ENCODE peak calls at places on chromosome X, in six cellular contexts. One of them, this sample, is unnamed.
A peak's percentile ranks its signal among the peaks of the same experiment; 100 is the strongest.

GRCh38 chrX:135327299-135327698 is 18.0 kb downstream of the ETDC start:
- DNase-seq in HepG2: no peak
- DNase-seq in PC-9: no peak
- DNase-seq in mammary epithelial cell: peak; percentile 75
- DNase-seq in neuronal stem cell: no peak
- DNase-seq in MM.1S: no peak
- DNase-seq in this sample: peak; percentile 61

GRCh38 chrX:23578079-23578478 is 89.2 kb upstream of the PRDX4 start:
- DNase-seq in PC-9: no peak
- DNase-seq in MM.1S: no peak
- DNase-seq in HepG2: no peak
- DNase-seq in neuronal stem cell: no peak
- DNase-seq in mammary epithelial cell: peak; percentile 17
- DNase-seq in this sample: no peak

GRCh38 chrX:119067023-119067739 is 5.6 kb upstream of the CT47C1 start:
- DNase-seq in neuronal stem cell: peak; percentile 17
- DNase-seq in HepG2: peak; percentile 4
- DNase-seq in mammary epithelial cell: peak; percentile 27
- DNase-seq in PC-9: peak; percentile 52
- DNase-seq in MM.1S: peak; percentile 37
- DNase-seq in this sample: peak; percentile 62

GRCh38 chrX:64427281-64427680 is 32.0 kb upstream of the MTMR8 start:
- DNase-seq in HepG2: no peak
- DNase-seq in PC-9: no peak
- DNase-seq in mammary epithelial cell: no peak
- DNase-seq in MM.1S: no peak
- DNase-seq in neuronal stem cell: no peak
- DNase-seq in this sample: no peak

GRCh38 chrX:102711872-102712215 is 404 bp upstream of the GPRASP2 start:
- DNase-seq in HepG2: no peak
- DNase-seq in neuronal stem cell: no peak
- DNase-seq in mammary epithelial cell: no peak
- DNase-seq in MM.1S: no peak
- DNase-seq in PC-9: no peak
- DNase-seq in this sample: no peak

GRCh38 chrX:104211187-104211586 is 43.5 kb downstream of the ESX1 start:
- DNase-seq in neuronal stem cell: no peak
- DNase-seq in MM.1S: no peak
- DNase-seq in mammary epithelial cell: no peak
- DNase-seq in PC-9: no peak
- DNase-seq in HepG2: peak; percentile 5
- DNase-seq in this sample: no peak

GRCh38 chrX:135421932-135422809 is at the start of gene SMIM10L2A:
- DNase-seq in HepG2: no peak
- DNase-seq in MM.1S: no peak
- DNase-seq in PC-9: no peak
- DNase-seq in mammary epithelial cell: no peak
- DNase-seq in neuronal stem cell: no peak
- DNase-seq in this sample: no peak

GRCh38 chrX:56800307-56800706 is 71.3 kb downstream of the NBDY start:
- DNase-seq in MM.1S: no peak
- DNase-seq in mammary epithelial cell: no peak
- DNase-seq in neuronal stem cell: no peak
- DNase-seq in HepG2: no peak
- DNase-seq in PC-9: no peak
- DNase-seq in this sample: no peak

GRCh38 chrX:107805179-107805578 is 20.5 kb upstream of the MID2 start:
- DNase-seq in HepG2: no peak
- DNase-seq in MM.1S: no peak
- DNase-seq in PC-9: no peak
- DNase-seq in mammary epithelial cell: no peak
- DNase-seq in neuronal stem cell: no peak
- DNase-seq in this sample: no peak

GRCh38 chrX:44903107-44903506 is 30.1 kb downstream of the KDM6A start:
- DNase-seq in HepG2: peak; percentile 50
- DNase-seq in neuronal stem cell: no peak
- DNase-seq in MM.1S: no peak
- DNase-seq in PC-9: no peak
- DNase-seq in mammary epithelial cell: peak; percentile 86
- DNase-seq in this sample: peak; percentile 73

GRCh38 chrX:38061335-38061734 is 55.0 kb downstream of the SYTL5 start:
- DNase-seq in mammary epithelial cell: peak; percentile 36
- DNase-seq in MM.1S: no peak
- DNase-seq in HepG2: peak; percentile 14
- DNase-seq in neuronal stem cell: no peak
- DNase-seq in PC-9: no peak
- DNase-seq in this sample: peak; percentile 15

GRCh38 chrX:21374163-21374993 is at the start of gene CNKSR2:
- DNase-seq in neuronal stem cell: peak; percentile 79
- DNase-seq in HepG2: no peak
- DNase-seq in PC-9: no peak
- DNase-seq in mammary epithelial cell: peak; percentile 26
- DNase-seq in MM.1S: peak; percentile 84
- DNase-seq in this sample: peak; percentile 28
- H2AFZ ChIP-seq in neuronal stem cell: peak within 1 kb of the TSS; percentile 94
- H2AFZ ChIP-seq in HepG2: no peak within 1 kb of the TSS
- H2AFZ ChIP-seq in PC-9: peak within 1 kb of the TSS; percentile 79
- H2AFZ ChIP-seq in mammary epithelial cell: peak within 1 kb of the TSS; percentile 89
- H2AFZ ChIP-seq in MM.1S: peak within 1 kb of the TSS; percentile 70
- H2AFZ ChIP-seq in this sample: peak within 1 kb of the TSS; percentile 53

DNA sequence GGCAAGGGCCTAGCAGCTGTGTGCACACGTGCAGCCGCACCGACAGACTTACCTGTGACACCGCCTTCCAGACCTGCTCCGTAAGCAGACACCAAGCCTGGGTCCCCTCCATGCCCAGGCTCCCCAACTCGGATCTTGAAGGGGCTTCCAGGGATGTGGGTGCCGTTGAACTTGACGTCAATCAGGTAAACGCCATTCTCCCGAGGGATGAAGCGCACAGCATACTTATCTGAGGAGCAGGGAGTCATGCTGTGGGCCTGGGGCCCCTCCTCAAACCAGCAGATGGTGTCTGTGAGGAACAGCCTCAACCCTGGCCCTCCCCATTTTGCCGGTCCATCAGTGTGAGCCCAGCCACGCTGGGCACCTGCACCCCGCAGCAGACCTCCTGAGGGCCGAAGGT is 24.5 kb downstream of the FLNA start:
- DNase-seq in MM.1S: no peak
- DNase-seq in mammary epithelial cell: no peak
- DNase-seq in neuronal stem cell: no peak
- DNase-seq in HepG2: no peak
- DNase-seq in PC-9: no peak
- DNase-seq in this sample: no peak
- H2AFZ ChIP-seq in MM.1S: no peak overlapping the region
- H2AFZ ChIP-seq in mammary epithelial cell: no peak overlapping the region
- H2AFZ ChIP-seq in neuronal stem cell: no peak overlapping the region
- H2AFZ ChIP-seq in HepG2: no peak overlapping the region
- H2AFZ ChIP-seq in PC-9: no peak overlapping the region
- H2AFZ ChIP-seq in this sample: no peak overlapping the region

GRCh38 chrX:20432048-20432447 is 165.3 kb upstream of the RPS6KA3 start:
- DNase-seq in mammary epithelial cell: no peak
- DNase-seq in HepG2: no peak
- DNase-seq in MM.1S: no peak
- DNase-seq in PC-9: no peak
- DNase-seq in neuronal stem cell: no peak
- DNase-seq in this sample: peak; percentile 28
- H2AFZ ChIP-seq in mammary epithelial cell: no peak overlapping the region
- H2AFZ ChIP-seq in HepG2: no peak overlapping the region
- H2AFZ ChIP-seq in MM.1S: no peak overlapping the region
- H2AFZ ChIP-seq in PC-9: no peak overlapping the region
- H2AFZ ChIP-seq in neuronal stem cell: no peak overlapping the region
- H2AFZ ChIP-seq in this sample: no peak overlapping the region

GRCh38 chrX:18354369-18355329 is at the start of gene SCML2:
- DNase-seq in mammary epithelial cell: peak; percentile 2
- DNase-seq in HepG2: peak; percentile 5
- DNase-seq in neuronal stem cell: peak; percentile 36
- DNase-seq in MM.1S: peak; percentile 42
- DNase-seq in PC-9: no peak
- DNase-seq in this sample: peak; percentile 33
- H2AFZ ChIP-seq in mammary epithelial cell: peak within 1 kb of the TSS; percentile 81
- H2AFZ ChIP-seq in HepG2: peak within 1 kb of the TSS; percentile 27
- H2AFZ ChIP-seq in neuronal stem cell: peak within 1 kb of the TSS; percentile 92
- H2AFZ ChIP-seq in MM.1S: peak within 1 kb of the TSS; percentile 53
- H2AFZ ChIP-seq in PC-9: no peak within 1 kb of the TSS
- H2AFZ ChIP-seq in this sample: peak within 1 kb of the TSS; percentile 53